ENCODE peak calls at places on chromosomes 4 and X, in eight cellular contexts. B is HTR-8/SVneo; A is activated gamma-delta T cell treated with anti-CD3 and anti-CD28 coated beads, Interleukin-2, amount 50 U/mL, for 16 hours; X is T-helper 1 cell; F is activated CD4-positive, alpha-beta T cell treated with anti-CD3 and anti-CD28 coated beads, Interleukin-2, amount 10 ng/mL, durations not matched to agents 7 days and 5 days; T is GM12865; R is myocyte; W is GM23248. L is an unnamed sample.
A peak's percentile ranks its signal among the peaks of the same experiment; 100 is the strongest.

GRCh38 chr4:23932935-23933334 is 43.1 kb upstream of the PPARGC1A start:
- DNase-seq in B (no peak), A (no peak), X (no peak), F (no peak), T (no peak), R (peak; percentile 76), W (peak; percentile 64), L (no peak)

GRCh38 chr4:27176881-27177280 is 316.2 kb downstream of the STIM2 start:
- DNase-seq in B (no peak), A (no peak), X (no peak), F (no peak), T (no peak), R (no peak), W (no peak), L (no peak)

GRCh38 chr4:3112979-3113469 is 38.5 kb downstream of the HTT start:
- DNase-seq in B (no peak), A (no peak), X (no peak), F (no peak), T (no peak), R (no peak), W (peak; percentile 57), L (no peak)

GRCh38 chr4:137226900-137227299 is 305.4 kb downstream of the PCDH18 start:
- DNase-seq in B (peak; percentile 13), A (no peak), X (no peak), F (no peak), T (peak; percentile 5), R (no peak), W (peak; percentile 23), L (no peak)

GRCh38 chr4:163991268-163991667 is 496.8 kb downstream of the TMA16 start:
- DNase-seq in B (no peak), A (no peak), X (no peak), F (no peak), T (no peak), R (no peak), W (no peak), L (no peak)

GRCh38 chr4:140335076-140335475 is 38.4 kb upstream of the SCOC start:
- DNase-seq in B (no peak), A (no peak), X (no peak), F (no peak), T (no peak), R (peak; percentile 7), W (peak; percentile 23), L (no peak)

GRCh38 chr4:120843840-120844527 is 78.5 kb downstream of the PRDM5 start:
- DNase-seq in B (no peak), A (no peak), X (no peak), F (no peak), T (peak; percentile 14), R (peak; percentile 10), W (no peak), L (no peak)

GRCh38 chr4:1480720-1481119 is 74.5 kb upstream of the NKX1-1 start:
- DNase-seq in B (no peak), A (no peak), X (no peak), F (no peak), T (no peak), R (no peak), W (no peak), L (peak; percentile 41)

GRCh38 chr4:26692014-26692726 is 108.3 kb downstream of the TBC1D19 start:
- DNase-seq in B (no peak), A (no peak), X (no peak), F (no peak), T (no peak), R (peak; percentile 32), W (peak; percentile 56), L (no peak)

GRCh38 chr4:165462009-165462408 is 83.2 kb downstream of the CPE start:
- DNase-seq in B (no peak), A (no peak), X (no peak), F (no peak), T (no peak), R (no peak), W (peak; percentile 43), L (no peak)

GRCh38 chrX:40849906-40850672 is 114.7 kb upstream of the MED14 start:
- DNase-seq in B (no peak), A (no peak), X (no peak), F (no peak), T (no peak), R (no peak), W (peak; percentile 29), L (no peak)

GRCh38 chr4:88219099-88219498 is 60.7 kb upstream of the ABCG2 start:
- DNase-seq in B (peak; percentile 34), A (no peak), X (no peak), F (peak; percentile 57), T (peak; percentile 63), R (peak; percentile 61), W (peak; percentile 76), L (no peak)

GRCh38 chr4:85491527-85491926 is 16.6 kb downstream of the ARHGAP24 start:
- DNase-seq in B (no peak), A (no peak), X (no peak), F (no peak), T (peak; percentile 17), R (peak; percentile 40), W (no peak), L (no peak)

GRCh38 chr4:2937146-2937857 is 25.9 kb downstream of the NOP14 start:
- DNase-seq in B (no peak), A (no peak), X (no peak), F (no peak), T (peak; percentile 85), R (no peak), W (no peak), L (peak; percentile 41)

GRCh38 chr4:61984260-61984909 is 784.3 kb downstream of the ADGRL3 start:
- DNase-seq in B (no peak), A (no peak), X (no peak), F (no peak), T (no peak), R (no peak), W (no peak), L (no peak)

GRCh38 chrX:96774116-96774515 is 89.5 kb downstream of the DIAPH2 start:
- DNase-seq in B (no peak), A (no peak), X (no peak), F (no peak), T (no peak), R (no peak), W (no peak), L (no peak)

GRCh38 chr4:1741208-1741607 is 19.9 kb downstream of the TACC3 start:
- DNase-seq in B (no peak), A (no peak), X (no peak), F (no peak), T (no peak), R (no peak), W (no peak), L (no peak)

GRCh38 chr4:57102050-57102564 is 8.1 kb downstream of the IGFBP7 start:
- DNase-seq in B (no peak), A (no peak), X (no peak), F (no peak), T (no peak), R (peak; percentile 89), W (peak; percentile 84), L (no peak)

GRCh38 chr4:120683902-120684540 is 238.5 kb downstream of the PRDM5 start:
- DNase-seq in B (no peak), A (no peak), X (no peak), F (no peak), T (no peak), R (no peak), W (no peak), L (no peak)

GRCh38 chr4:176360446-176360845 is 40.7 kb downstream of the SPCS3 start:
- DNase-seq in B (no peak), A (no peak), X (no peak), F (no peak), T (no peak), R (no peak), W (peak; percentile 65), L (no peak)